ENCODE peak calls at places on chromosomes 2 and 18, in seven cellular contexts. I is HTR-8/SVneo, K is IMR-90, M is NCI-H1092 treated with DMSO at 0.1 percent for 48 hours, V is fibroblast of the conjunctiva, G is dorsolateral prefrontal cortex, R is hippocampal formation. E is an unnamed sample.

GRCh38 chr2:28415010-28415409 is 22.4 kb downstream of the FOSL2 start:
- DNase-seq in I (no peak), K (no peak), M (no peak), V (no peak), G (no peak), R (no peak), E (no peak)

GRCh38 chr2:43425659-43426058 is 170.2 kb downstream of the THADA start:
- DNase-seq in I (no peak), K (no peak), M (no peak), V (no peak), G (no peak), R (no peak), E (no peak)

GRCh38 chr2:20226152-20226545 is 1.2 kb upstream of the SDC1 start:
- DNase-seq in I (no peak), K (no peak), M (no peak), V (no peak), G (no peak), R (no peak), E (no peak)

GRCh38 chr2:127674241-127675209 is 805 bp downstream of the LIMS2 start:
- DNase-seq in I (peak), K (no peak), M (no peak), V (no peak), G (no peak), R (no peak), E (peak)

GRCh38 chr2:122627388-122627787 is 871.9 kb downstream of the TSN start:
- DNase-seq in I (no peak), K (no peak), M (no peak), V (no peak), G (no peak), R (no peak), E (no peak)

GRCh38 chr2:20650880-20651730 is at the start of gene HS1BP3:
- DNase-seq in I (peak), K (peak), M (peak), V (peak), G (peak), R (peak), E (peak)

GRCh38 chr2:41698787-41699422 is 348.9 kb upstream of the PKDCC start:
- DNase-seq in I (peak), K (no peak), M (peak), V (no peak), G (peak), R (peak), E (no peak)

GRCh38 chr18:39854291-39854690 is 2100.7 kb upstream of the PIK3C3 start:
- DNase-seq in I (no peak), K (no peak), M (no peak), V (no peak), G (no peak), R (no peak), E (no peak)

GRCh38 chr2:120797421-120798289 is 62.0 kb downstream of the GLI2 start:
- DNase-seq in I (no peak), K (no peak), M (no peak), V (no peak), G (no peak), R (no peak), E (no peak)

GRCh38 chr2:120291464-120292311 is 39.0 kb downstream of the RALB start:
- DNase-seq in I (no peak), K (peak), M (no peak), V (no peak), G (no peak), R (no peak), E (no peak)

GRCh38 chr2:159108178-159108893 is 139.9 kb downstream of the TANC1 start:
- DNase-seq in I (no peak), K (no peak), M (peak), V (no peak), G (no peak), R (no peak), E (no peak)

GRCh38 chr18:27483266-27483665 is 298.2 kb upstream of the CHST9 start:
- DNase-seq in I (no peak), K (no peak), M (no peak), V (no peak), G (no peak), R (no peak), E (no peak)

GRCh38 chr2:75136001-75136400 is 63.3 kb downstream of the TACR1 start:
- DNase-seq in I (no peak), K (no peak), M (no peak), V (no peak), G (no peak), R (no peak), E (no peak)

GRCh38 chr2:230225486-230225885 is at the start of gene SP140:
- DNase-seq in I (no peak), K (no peak), M (no peak), V (no peak), G (no peak), R (peak), E (no peak)

GRCh38 chr2:157837851-157838441 is 38.2 kb downstream of the ACVR1 start:
- DNase-seq in I (no peak), K (peak), M (peak), V (no peak), G (peak), R (peak), E (peak)

GRCh38 chr2:237695201-237695780 is 67.9 kb downstream of the LRRFIP1 start:
- DNase-seq in I (peak), K (peak), M (no peak), V (peak), G (no peak), R (no peak), E (no peak)

GRCh38 chr2:236904389-236905263 is 181.1 kb upstream of the COPS8 start:
- DNase-seq in I (no peak), K (no peak), M (no peak), V (no peak), G (no peak), R (no peak), E (no peak)

GRCh38 chr2:55164534-55165104 is 67.5 kb downstream of the CLHC1 start:
- DNase-seq in I (no peak), K (no peak), M (no peak), V (no peak), G (no peak), R (no peak), E (no peak)

GRCh38 chr2:206245178-206245778 is 29.2 kb upstream of the ZDBF2 start:
- DNase-seq in I (no peak), K (no peak), M (no peak), V (no peak), G (no peak), R (no peak), E (no peak)

E was measured in NCI-H1694 treated with DMSO at 0.1 percent for 48 hours.